ENCODE peak calls at places on chromosomes 11 and 22, in six cellular contexts. One of them, this sample, is unnamed.

GRCh38 chr11:62450543-62451242 is 31.9 kb downstream of the SCGB1A1 start:
- DNase-seq in K562: no peak
- DNase-seq in SK-N-SH: no peak
- DNase-seq in suprapubic skin: no peak
- DNase-seq in transverse colon: no peak
- DNase-seq in HepG2: no peak
- DNase-seq in this sample: no peak

GRCh38 chr22:37419916-37420655 is 7.2 kb downstream of the ELFN2 start:
- DNase-seq in suprapubic skin: no peak
- DNase-seq in HepG2: no peak
- DNase-seq in SK-N-SH: peak; percentile 84
- DNase-seq in K562: no peak
- DNase-seq in transverse colon: no peak
- DNase-seq in this sample: no peak

GRCh38 chr22:19386248-19386647 is 45.3 kb downstream of the HIRA start:
- DNase-seq in K562: no peak
- DNase-seq in suprapubic skin: no peak
- DNase-seq in HepG2: no peak
- DNase-seq in SK-N-SH: no peak
- DNase-seq in transverse colon: no peak
- DNase-seq in this sample: no peak

GRCh38 chr11:66336234-66337102 is at the start of gene RIN1:
- DNase-seq in suprapubic skin: peak; percentile 79
- DNase-seq in HepG2: peak; percentile 89
- DNase-seq in SK-N-SH: peak; percentile 94
- DNase-seq in transverse colon: peak; percentile 71
- DNase-seq in K562: peak; percentile 85
- DNase-seq in this sample: peak; percentile 75

GRCh38 chr11:65872555-65873279 is at the start of gene EFEMP2:
- DNase-seq in HepG2: no peak
- DNase-seq in K562: no peak
- DNase-seq in suprapubic skin: no peak
- DNase-seq in transverse colon: no peak
- DNase-seq in SK-N-SH: peak; percentile 79
- DNase-seq in this sample: no peak

GRCh38 chr22:29459773-29460172 is 20.2 kb upstream of the NEFH start:
- DNase-seq in suprapubic skin: no peak
- DNase-seq in transverse colon: no peak
- DNase-seq in SK-N-SH: no peak
- DNase-seq in K562: no peak
- DNase-seq in HepG2: no peak
- DNase-seq in this sample: no peak

GRCh38 chr22:31475778-31476177 is 13.9 kb downstream of the EIF4ENIF1 start:
- DNase-seq in suprapubic skin: no peak
- DNase-seq in SK-N-SH: no peak
- DNase-seq in K562: no peak
- DNase-seq in transverse colon: no peak
- DNase-seq in HepG2: no peak
- DNase-seq in this sample: no peak

GRCh38 chr11:83403990-83404389 is 117.8 kb upstream of the CCDC90B start:
- DNase-seq in transverse colon: no peak
- DNase-seq in K562: no peak
- DNase-seq in SK-N-SH: peak; percentile 5
- DNase-seq in HepG2: no peak
- DNase-seq in suprapubic skin: no peak
- DNase-seq in this sample: no peak

GRCh38 chr22:20085651-20086050 is 5.6 kb downstream of the DGCR8 start:
- DNase-seq in SK-N-SH: no peak
- DNase-seq in suprapubic skin: no peak
- DNase-seq in K562: no peak
- DNase-seq in HepG2: no peak
- DNase-seq in transverse colon: no peak
- DNase-seq in this sample: no peak

GRCh38 chr11:69385466-69385820 is 91.5 kb downstream of the MYEOV start:
- DNase-seq in transverse colon: no peak
- DNase-seq in K562: no peak
- DNase-seq in HepG2: no peak
- DNase-seq in SK-N-SH: no peak
- DNase-seq in suprapubic skin: no peak
- DNase-seq in this sample: peak; percentile 18

GRCh38 chr11:75487366-75487765 is 38.4 kb downstream of the GDPD5 start:
- DNase-seq in SK-N-SH: no peak
- DNase-seq in K562: no peak
- DNase-seq in suprapubic skin: no peak
- DNase-seq in transverse colon: no peak
- DNase-seq in HepG2: no peak
- DNase-seq in this sample: no peak

GRCh38 chr11:68093565-68093964 is 27.6 kb downstream of the CHKA start:
- DNase-seq in HepG2: no peak
- DNase-seq in K562: no peak
- DNase-seq in transverse colon: no peak
- DNase-seq in SK-N-SH: no peak
- DNase-seq in suprapubic skin: no peak
- DNase-seq in this sample: no peak

GRCh38 chr22:37588540-37589215 is 8.8 kb upstream of the LGALS2 start:
- DNase-seq in K562: no peak
- DNase-seq in SK-N-SH: no peak
- DNase-seq in transverse colon: peak; percentile 76
- DNase-seq in HepG2: no peak
- DNase-seq in suprapubic skin: no peak
- DNase-seq in this sample: no peak

GRCh38 chr11:128809128-128809527 is 58.0 kb downstream of the KCNJ1 start:
- DNase-seq in K562: no peak
- DNase-seq in suprapubic skin: no peak
- DNase-seq in transverse colon: no peak
- DNase-seq in HepG2: no peak
- DNase-seq in SK-N-SH: no peak
- DNase-seq in this sample: no peak

GRCh38 chr22:40128989-40129388 is 48.7 kb upstream of the TNRC6B start:
- DNase-seq in suprapubic skin: no peak
- DNase-seq in HepG2: no peak
- DNase-seq in K562: no peak
- DNase-seq in SK-N-SH: no peak
- DNase-seq in transverse colon: peak; percentile 48
- DNase-seq in this sample: no peak

GRCh38 chr11:9314291-9315077 is at the start of gene TMEM41B:
- DNase-seq in transverse colon: peak; percentile 98
- DNase-seq in SK-N-SH: peak; percentile 99
- DNase-seq in suprapubic skin: peak; percentile 98
- DNase-seq in HepG2: peak; percentile 99
- DNase-seq in K562: peak; percentile 99
- DNase-seq in this sample: peak; percentile 98

GRCh38 chr11:56906683-56907148 is 82.0 kb upstream of the OR5AK2 start:
- DNase-seq in K562: no peak
- DNase-seq in SK-N-SH: no peak
- DNase-seq in transverse colon: no peak
- DNase-seq in suprapubic skin: no peak
- DNase-seq in HepG2: no peak
- DNase-seq in this sample: no peak
- TF ChIP-seq EP300 in K562: no peak
- TF ChIP-seq EP300 in SK-N-SH: no peak
- TF ChIP-seq EP300 in transverse colon: no peak
- TF ChIP-seq EP300 in suprapubic skin: no peak
- TF ChIP-seq EP300 in HepG2: no peak
- TF ChIP-seq EP300 in this sample: no peak

GRCh38 chr11:61123775-61124571 is 21.7 kb downstream of the CD5 start:
- DNase-seq in transverse colon: no peak
- DNase-seq in SK-N-SH: no peak
- DNase-seq in K562: no peak
- DNase-seq in suprapubic skin: no peak
- DNase-seq in HepG2: no peak
- DNase-seq in this sample: no peak

GRCh38 chr11:61124574-61125309 is 22.5 kb downstream of the CD5 start:
- DNase-seq in K562: no peak
- DNase-seq in SK-N-SH: no peak
- DNase-seq in suprapubic skin: no peak
- DNase-seq in transverse colon: no peak
- DNase-seq in HepG2: no peak
- DNase-seq in this sample: no peak

GRCh38 chr11:61125310-61125684 is 23.0 kb downstream of the CD5 start:
- DNase-seq in K562: no peak
- DNase-seq in suprapubic skin: no peak
- DNase-seq in SK-N-SH: peak; percentile 86
- DNase-seq in HepG2: no peak
- DNase-seq in transverse colon: no peak
- DNase-seq in this sample: no peak

GRCh38 chr11:61127991-61128390 is 25.7 kb downstream of the CD5 start:
- DNase-seq in K562: no peak
- DNase-seq in transverse colon: no peak
- DNase-seq in SK-N-SH: no peak
- DNase-seq in suprapubic skin: no peak
- DNase-seq in HepG2: no peak
- DNase-seq in this sample: no peak

DNA sequence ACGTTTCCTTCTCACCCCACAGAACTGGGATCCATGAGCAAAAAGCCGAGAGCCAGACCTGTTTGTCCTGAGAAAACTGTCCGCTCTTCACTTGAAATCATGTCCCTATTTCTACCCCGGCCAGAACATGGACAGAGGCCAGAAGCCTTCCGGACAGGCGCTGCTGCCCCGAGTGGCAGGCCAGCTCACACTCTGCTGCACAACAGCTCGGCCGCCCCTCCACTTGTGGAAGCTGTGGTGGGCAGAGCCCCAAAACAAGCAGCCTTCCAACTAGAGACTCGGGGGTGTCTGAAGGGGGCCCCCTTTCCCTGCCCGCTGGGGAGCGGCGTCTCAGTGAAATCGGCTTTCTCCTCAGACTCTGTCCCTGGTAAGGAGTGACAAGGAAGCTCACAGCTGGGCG is 24.0 kb downstream of the CD5 start:
- DNase-seq in transverse colon: no peak
- DNase-seq in HepG2: no peak
- DNase-seq in SK-N-SH: peak; percentile 70
- DNase-seq in suprapubic skin: no peak
- DNase-seq in K562: no peak
- DNase-seq in this sample: no peak
- TF ChIP-seq CTCF in transverse colon: no peak
- TF ChIP-seq CTCF in HepG2: peak; percentile 5
- TF ChIP-seq CTCF in SK-N-SH: no peak
- TF ChIP-seq CTCF in suprapubic skin: no peak
- TF ChIP-seq CTCF in K562: peak; percentile 13
- TF ChIP-seq CTCF in this sample: no peak

GRCh38 chr11:85718991-85719807 is 33.2 kb upstream of the CCDC89 start:
- DNase-seq in suprapubic skin: peak; percentile 61
- DNase-seq in K562: no peak
- DNase-seq in SK-N-SH: no peak
- DNase-seq in HepG2: peak; percentile 3
- DNase-seq in transverse colon: no peak
- DNase-seq in this sample: no peak
- TF ChIP-seq POLR2AphosphoS5 in suprapubic skin: no peak
- TF ChIP-seq POLR2AphosphoS5 in K562: no peak
- TF ChIP-seq POLR2AphosphoS5 in SK-N-SH: peak; percentile 92
- TF ChIP-seq POLR2AphosphoS5 in HepG2: no peak
- TF ChIP-seq POLR2AphosphoS5 in transverse colon: peak; percentile 39
- TF ChIP-seq POLR2AphosphoS5 in this sample: peak; percentile 80

DNA sequence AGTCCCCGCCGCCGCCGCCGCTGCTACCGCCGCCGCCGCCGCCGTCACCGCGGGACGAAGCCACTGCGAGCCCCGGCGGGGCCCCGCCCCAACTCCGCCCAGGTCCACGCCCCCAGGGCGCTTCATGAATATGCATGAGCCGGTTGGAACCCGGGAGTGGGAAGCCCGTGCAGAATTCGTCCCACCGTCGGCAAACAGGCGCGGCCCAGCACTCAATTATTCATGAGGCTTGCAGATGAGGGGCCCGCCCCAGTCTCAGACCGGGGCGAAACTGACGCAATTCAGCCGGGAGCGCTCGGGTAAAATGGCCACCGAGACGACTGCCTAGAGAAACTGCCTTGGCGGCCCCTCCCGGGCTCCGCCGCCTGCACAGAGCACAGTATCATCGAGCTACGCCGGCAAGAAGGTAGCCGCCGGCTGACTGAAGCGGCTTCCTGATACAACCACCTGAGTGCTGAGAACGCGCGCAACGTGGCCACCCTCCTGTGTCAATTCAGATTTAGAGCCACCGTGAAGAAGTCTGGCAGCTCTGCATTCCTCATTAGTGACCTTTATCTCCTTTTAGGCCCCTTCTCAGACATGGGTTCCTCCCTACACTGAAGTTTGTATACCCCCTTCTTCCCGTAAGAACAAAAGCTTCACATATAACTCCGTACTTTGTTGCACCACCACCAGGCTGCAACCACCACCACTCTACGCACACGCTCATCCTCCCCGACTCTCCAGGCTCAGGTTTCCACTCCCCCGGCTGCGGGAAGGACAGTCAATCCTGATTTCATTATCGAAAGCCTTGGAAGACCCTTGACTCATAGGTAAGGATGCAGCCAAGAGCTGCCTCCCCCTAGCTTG is at the start of gene TNKS1BP1:
- DNase-seq in SK-N-SH: peak; percentile 94
- DNase-seq in suprapubic skin: peak; percentile 99
- DNase-seq in HepG2: peak; percentile 91
- DNase-seq in K562: peak; percentile 95
- DNase-seq in transverse colon: peak; percentile 99
- DNase-seq in this sample: peak; percentile 98
- TF ChIP-seq EP300 in SK-N-SH: no peak
- TF ChIP-seq EP300 in suprapubic skin: no peak
- TF ChIP-seq EP300 in HepG2: no peak
- TF ChIP-seq EP300 in K562: no peak
- TF ChIP-seq EP300 in transverse colon: no peak
- TF ChIP-seq EP300 in this sample: no peak

This sample was measured in stomach.